ENCODE peak calls at places on chromosome 18, in five cellular contexts. B is HepG2, O is SK-N-SH, M is H1, T is GM12878. A is an unnamed sample.

GRCh38 chr18:58174285-58174684 is 130.3 kb downstream of the NEDD4L start:
- DNase-seq in B (no peak), O (no peak), M (no peak), T (no peak), A (no peak)

GRCh38 chr18:76343938-76344569 is 151.0 kb downstream of the ZNF516 start:
- DNase-seq in B (no peak), O (no peak), M (no peak), T (no peak), A (no peak)

GRCh38 chr18:60676807-60677206 is 304.2 kb upstream of the MC4R start:
- DNase-seq in B (no peak), O (no peak), M (no peak), T (no peak), A (no peak)

GRCh38 chr18:8721716-8722115 is 16.4 kb downstream of the MTCL1 start:
- DNase-seq in B (peak; percentile 41), O (no peak), M (no peak), T (no peak), A (no peak)

GRCh38 chr18:47095810-47096209 is 54.5 kb downstream of the HDHD2 start:
- DNase-seq in B (peak; percentile 75), O (no peak), M (no peak), T (no peak), A (no peak)

GRCh38 chr18:23958036-23958435 is 56.5 kb upstream of the TTC39C start:
- DNase-seq in B (no peak), O (no peak), M (no peak), T (no peak), A (no peak)

GRCh38 chr18:67776929-67777328 is 260.4 kb upstream of the DSEL start:
- DNase-seq in B (no peak), O (no peak), M (no peak), T (no peak), A (no peak)

GRCh38 chr18:77136871-77137665 is 4.5 kb upstream of the MBP start:
- DNase-seq in B (no peak), O (no peak), M (no peak), T (no peak), A (no peak)

GRCh38 chr18:78241535-78242306 is 737.9 kb upstream of the SALL3 start:
- DNase-seq in B (no peak), O (no peak), M (no peak), T (no peak), A (no peak)

GRCh38 chr18:42028232-42028832 is 73.3 kb downstream of the PIK3C3 start:
- DNase-seq in B (peak; percentile 12), O (peak; percentile 37), M (no peak), T (no peak), A (peak; percentile 32)

GRCh38 chr18:74990563-74991081 is 218.3 kb downstream of the PTGR3 start:
- DNase-seq in B (no peak), O (no peak), M (no peak), T (no peak), A (no peak)

GRCh38 chr18:26405190-26405781 is 143.1 kb downstream of the KCTD1 start:
- DNase-seq in B (peak; percentile 30), O (peak; percentile 62), M (no peak), T (no peak), A (no peak)

GRCh38 chr18:28357785-28358401 is 181.0 kb upstream of the CDH2 start:
- DNase-seq in B (peak; percentile 38), O (no peak), M (peak; percentile 25), T (no peak), A (no peak)

GRCh38 chr18:59959079-59959478 is 59.3 kb downstream of the PMAIP1 start:
- DNase-seq in B (no peak), O (no peak), M (no peak), T (no peak), A (no peak)

GRCh38 chr18:61992923-61993322 is 100.1 kb upstream of the RNF152 start:
- DNase-seq in B (peak; percentile 18), O (no peak), M (no peak), T (no peak), A (no peak)

GRCh38 chr18:51009071-51009470 is 20.9 kb upstream of the SMAD4 start:
- DNase-seq in B (no peak), O (no peak), M (no peak), T (no peak), A (no peak)

GRCh38 chr18:58251416-58251815 is 207.4 kb downstream of the NEDD4L start:
- DNase-seq in B (no peak), O (no peak), M (no peak), T (no peak), A (no peak)

GRCh38 chr18:3625717-3626091 is 175.7 kb downstream of the TGIF1 start:
- DNase-seq in B (no peak), O (no peak), M (no peak), T (no peak), A (no peak)

GRCh38 chr18:31206787-31207381 is 44.2 kb upstream of the DSC1 start:
- DNase-seq in B (peak; percentile 86), O (peak; percentile 2), M (peak; percentile 23), T (peak; percentile 47), A (peak; percentile 55)

DNA sequence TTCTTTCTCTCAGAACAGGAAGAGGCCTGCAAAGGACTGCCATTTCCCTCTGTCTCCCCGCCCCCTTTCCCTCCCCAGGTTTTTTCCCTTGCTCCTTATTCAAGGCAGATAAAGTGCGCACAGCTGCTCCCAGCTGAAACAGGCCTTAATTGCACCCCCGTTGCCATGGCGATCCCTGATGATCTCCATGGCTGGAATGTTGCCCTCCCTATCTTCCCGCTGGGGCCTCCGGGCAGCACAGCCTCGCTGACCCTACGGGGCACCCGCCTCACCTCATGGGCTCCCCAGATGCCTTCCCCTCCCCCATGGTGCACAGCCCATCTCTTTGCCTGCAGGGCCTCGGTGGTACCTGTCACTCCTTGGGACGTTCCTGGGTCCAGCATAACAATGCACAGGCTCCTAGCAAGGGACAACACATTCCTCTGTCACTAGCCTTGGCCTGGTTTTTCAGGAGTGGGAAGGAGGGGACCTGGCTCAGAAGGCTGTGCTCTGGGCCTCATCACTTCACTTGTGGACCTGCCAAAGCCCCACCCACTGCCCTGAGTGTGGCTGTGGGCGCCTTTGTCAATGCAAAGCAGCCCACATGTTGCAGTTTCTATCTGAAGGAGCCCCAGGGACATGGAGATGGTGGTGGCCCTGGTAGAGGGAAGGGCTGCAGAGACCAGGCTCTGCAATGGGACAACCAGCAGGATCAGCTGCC is 115.0 kb downstream of the CELF4 start:
- DNase-seq in B (no peak), O (peak; percentile 81), M (peak; percentile 46), T (no peak), A (no peak)
- TF ChIP-seq JUND in B (no peak), O (no peak), M (no peak), T (no peak), A (no peak)

GRCh38 chr18:57154389-57154788 is 7.5 kb downstream of the BOD1L2 start:
- DNase-seq in B (no peak), O (no peak), M (no peak), T (no peak), A (no peak)
- TF ChIP-seq CHD2 in B (no peak), O (no peak), M (no peak), T (no peak), A (no peak)

GRCh38 chr18:9958861-9959399 is 45.1 kb downstream of the VAPA start:
- DNase-seq in B (peak; percentile 28), O (no peak), M (no peak), T (no peak), A (no peak)
- TF ChIP-seq JUND in B (no peak), O (no peak), M (no peak), T (no peak), A (no peak)

GRCh38 chr18:43115076-43116035 is at the start of gene RIT2:
- DNase-seq in B (no peak), O (peak; percentile 27), M (no peak), T (no peak), A (no peak)

GRCh38 chr18:43113220-43113895 is 2.1 kb downstream of the RIT2 start:
- DNase-seq in B (no peak), O (no peak), M (no peak), T (no peak), A (no peak)

DNA sequence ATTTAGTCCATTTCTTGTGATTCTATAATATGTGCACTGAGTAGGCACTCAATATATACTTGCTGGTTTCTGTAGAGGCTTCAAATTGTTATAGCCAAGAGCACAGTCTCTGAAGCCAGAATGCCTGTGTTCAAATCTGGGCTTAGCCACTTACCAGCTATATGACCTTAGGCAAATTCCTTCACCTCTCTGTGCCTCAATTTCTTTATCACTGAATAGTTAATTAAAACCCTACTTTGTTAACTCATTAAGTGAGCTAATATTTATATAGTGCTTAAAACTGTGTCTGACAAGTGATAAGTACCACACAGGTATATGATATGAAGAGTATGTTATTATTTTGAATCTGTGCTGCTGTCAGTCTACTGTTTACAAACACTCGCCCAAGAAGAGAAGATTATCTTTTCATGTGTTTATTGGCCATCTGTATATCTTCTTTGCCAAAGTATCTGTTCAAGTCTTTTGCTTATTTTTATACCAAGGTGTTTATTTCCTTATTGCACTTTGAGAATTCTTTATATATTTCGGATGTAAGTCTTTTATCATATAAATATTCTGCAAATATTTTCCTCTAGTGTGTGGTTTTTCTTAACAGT is 1.3 kb upstream of the RIT2 start:
- DNase-seq in B (no peak), O (no peak), M (no peak), T (no peak), A (no peak)
- TF ChIP-seq CHD2 in B (no peak), O (no peak), M (no peak), T (no peak), A (no peak)

DNA sequence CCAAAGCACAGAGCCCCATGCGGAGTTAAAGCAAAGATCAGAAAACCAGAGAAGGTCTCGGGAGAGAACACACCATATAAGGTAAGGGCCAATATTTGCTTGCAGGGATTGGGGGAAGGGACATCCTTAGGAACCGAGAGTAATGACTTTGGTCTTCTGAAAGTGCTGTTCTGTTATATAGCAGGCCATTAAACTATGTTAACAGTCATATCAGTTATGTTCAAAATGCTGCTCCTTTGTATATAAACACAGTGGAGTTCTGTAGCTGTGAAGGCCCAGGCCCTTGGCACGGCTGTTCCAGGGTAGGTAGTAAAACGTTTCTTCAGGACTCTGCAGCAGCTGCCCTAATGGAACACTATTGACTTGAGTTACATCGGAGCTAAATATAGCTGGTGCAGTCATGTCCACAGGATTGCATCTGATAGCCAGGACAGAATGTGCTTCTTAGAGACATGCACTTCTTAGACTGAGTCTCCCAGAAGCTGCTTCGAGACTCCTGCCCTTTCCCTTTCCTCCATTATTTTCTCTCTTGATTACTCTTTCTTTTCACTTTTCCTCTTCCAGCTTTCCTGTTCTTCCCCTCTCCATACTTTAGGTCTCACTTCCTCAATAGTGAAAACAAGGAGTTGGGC is 122.4 kb downstream of the SETBP1 start:
- DNase-seq in B (peak; percentile 15), O (no peak), M (no peak), T (no peak), A (no peak)
- TF ChIP-seq JUND in B (no peak), O (no peak), M (no peak), T (no peak), A (no peak)

DNA sequence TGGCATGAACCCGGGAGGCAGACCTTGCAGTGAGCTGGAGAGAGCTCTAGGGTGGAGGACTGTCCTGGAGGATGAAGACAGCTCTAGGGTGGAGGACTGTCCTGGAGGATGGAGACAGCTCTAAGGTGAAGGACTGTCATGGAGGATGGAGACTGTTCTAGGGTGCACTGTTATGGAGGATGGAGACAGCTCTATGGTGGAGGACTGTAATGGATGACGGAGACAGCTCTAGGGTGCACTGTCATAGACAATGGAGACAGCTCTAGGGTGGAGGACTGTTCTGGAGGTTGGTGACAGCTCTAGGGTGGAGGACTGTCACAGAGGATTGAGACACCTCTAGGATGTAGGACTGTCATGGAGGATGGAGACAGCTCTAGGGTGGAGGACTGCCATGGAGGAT is 21.1 kb upstream of the KCNG2 start:
- DNase-seq in B (no peak), O (no peak), M (no peak), T (no peak), A (no peak)
- TF ChIP-seq CHD2 in B (no peak), O (no peak), M (no peak), T (no peak), A (no peak)

GRCh38 chr18:55706893-55707292 is 118.9 kb upstream of the TCF4 start:
- DNase-seq in B (no peak), O (no peak), M (no peak), T (no peak), A (no peak)
- TF ChIP-seq JUND in B (no peak), O (no peak), M (no peak), T (no peak), A (no peak)